ENCODE peak calls at places on chromosomes 3 and 15, in ten cellular contexts. One of them, this sample, is unnamed.

GRCh38 chr3:123449986-123450474 is 1.1 kb upstream of the ADCY5 start:
- DNase-seq in ovary: peak
- DNase-seq in fibroblast of lung: no peak
- DNase-seq in fibroblast of the aortic adventitia: no peak
- DNase-seq in AG10803: no peak
- DNase-seq in psoas muscle: peak
- DNase-seq in GM12864: no peak
- DNase-seq in fibroblast of mammary gland: no peak
- DNase-seq in HCT116: no peak
- DNase-seq in HFFc6: no peak
- DNase-seq in this sample: no peak

GRCh38 chr15:81312790-81313543 is 11.0 kb downstream of the STARD5 start:
- DNase-seq in HCT116: peak
- DNase-seq in psoas muscle: peak
- DNase-seq in ovary: peak
- DNase-seq in fibroblast of lung: peak
- DNase-seq in HFFc6: peak
- DNase-seq in fibroblast of the aortic adventitia: peak
- DNase-seq in GM12864: no peak
- DNase-seq in AG10803: peak
- DNase-seq in fibroblast of mammary gland: peak
- DNase-seq in this sample: peak

GRCh38 chr3:192794216-192794615 is 66.9 kb upstream of the FGF12 start:
- DNase-seq in ovary: no peak
- DNase-seq in HCT116: no peak
- DNase-seq in AG10803: no peak
- DNase-seq in psoas muscle: no peak
- DNase-seq in fibroblast of the aortic adventitia: no peak
- DNase-seq in fibroblast of lung: no peak
- DNase-seq in GM12864: no peak
- DNase-seq in fibroblast of mammary gland: no peak
- DNase-seq in HFFc6: no peak
- DNase-seq in this sample: no peak

GRCh38 chr3:140953028-140953960 is 11.7 kb downstream of the SLC25A36 start:
- DNase-seq in HFFc6: peak
- DNase-seq in psoas muscle: no peak
- DNase-seq in fibroblast of lung: peak
- DNase-seq in ovary: no peak
- DNase-seq in GM12864: no peak
- DNase-seq in fibroblast of the aortic adventitia: peak
- DNase-seq in HCT116: no peak
- DNase-seq in AG10803: peak
- DNase-seq in fibroblast of mammary gland: peak
- DNase-seq in this sample: no peak

GRCh38 chr15:57015897-57016296 is 97.5 kb downstream of the TCF12 start:
- DNase-seq in psoas muscle: no peak
- DNase-seq in ovary: no peak
- DNase-seq in fibroblast of mammary gland: no peak
- DNase-seq in AG10803: no peak
- DNase-seq in HCT116: no peak
- DNase-seq in HFFc6: no peak
- DNase-seq in fibroblast of lung: no peak
- DNase-seq in fibroblast of the aortic adventitia: no peak
- DNase-seq in GM12864: no peak
- DNase-seq in this sample: no peak

GRCh38 chr3:143731776-143732175 is 116.5 kb downstream of the SLC9A9 start:
- DNase-seq in psoas muscle: no peak
- DNase-seq in fibroblast of lung: no peak
- DNase-seq in fibroblast of mammary gland: peak
- DNase-seq in HFFc6: no peak
- DNase-seq in fibroblast of the aortic adventitia: no peak
- DNase-seq in ovary: no peak
- DNase-seq in GM12864: no peak
- DNase-seq in HCT116: no peak
- DNase-seq in AG10803: no peak
- DNase-seq in this sample: no peak

GRCh38 chr3:124115965-124116364 is 124.0 kb upstream of the ROPN1 start:
- DNase-seq in HCT116: no peak
- DNase-seq in ovary: no peak
- DNase-seq in HFFc6: peak
- DNase-seq in fibroblast of mammary gland: no peak
- DNase-seq in fibroblast of lung: no peak
- DNase-seq in GM12864: no peak
- DNase-seq in psoas muscle: no peak
- DNase-seq in fibroblast of the aortic adventitia: no peak
- DNase-seq in AG10803: peak
- DNase-seq in this sample: no peak

GRCh38 chr3:13497386-13497785 is 17.3 kb downstream of the HDAC11 start:
- DNase-seq in HCT116: no peak
- DNase-seq in psoas muscle: no peak
- DNase-seq in ovary: no peak
- DNase-seq in fibroblast of lung: no peak
- DNase-seq in AG10803: peak
- DNase-seq in fibroblast of the aortic adventitia: peak
- DNase-seq in GM12864: no peak
- DNase-seq in fibroblast of mammary gland: no peak
- DNase-seq in HFFc6: peak
- DNase-seq in this sample: no peak

GRCh38 chr3:66371432-66371831 is 129.4 kb downstream of the LRIG1 start:
- DNase-seq in HFFc6: no peak
- DNase-seq in fibroblast of lung: no peak
- DNase-seq in HCT116: no peak
- DNase-seq in GM12864: no peak
- DNase-seq in ovary: no peak
- DNase-seq in AG10803: no peak
- DNase-seq in fibroblast of mammary gland: no peak
- DNase-seq in psoas muscle: no peak
- DNase-seq in fibroblast of the aortic adventitia: no peak
- DNase-seq in this sample: no peak

GRCh38 chr3:66367979-66368378 is 132.8 kb downstream of the LRIG1 start:
- DNase-seq in AG10803: no peak
- DNase-seq in HCT116: no peak
- DNase-seq in ovary: no peak
- DNase-seq in psoas muscle: no peak
- DNase-seq in HFFc6: no peak
- DNase-seq in fibroblast of the aortic adventitia: no peak
- DNase-seq in fibroblast of lung: no peak
- DNase-seq in fibroblast of mammary gland: no peak
- DNase-seq in GM12864: no peak
- DNase-seq in this sample: no peak

GRCh38 chr3:66376568-66376967 is 124.3 kb downstream of the LRIG1 start:
- DNase-seq in AG10803: peak
- DNase-seq in HFFc6: peak
- DNase-seq in GM12864: no peak
- DNase-seq in fibroblast of mammary gland: peak
- DNase-seq in fibroblast of the aortic adventitia: peak
- DNase-seq in ovary: no peak
- DNase-seq in HCT116: peak
- DNase-seq in psoas muscle: no peak
- DNase-seq in fibroblast of lung: peak
- DNase-seq in this sample: peak

GRCh38 chr3:66370179-66370578 is 130.6 kb downstream of the LRIG1 start:
- DNase-seq in fibroblast of the aortic adventitia: no peak
- DNase-seq in HCT116: no peak
- DNase-seq in AG10803: no peak
- DNase-seq in fibroblast of lung: no peak
- DNase-seq in ovary: no peak
- DNase-seq in HFFc6: no peak
- DNase-seq in GM12864: no peak
- DNase-seq in fibroblast of mammary gland: no peak
- DNase-seq in psoas muscle: no peak
- DNase-seq in this sample: no peak

GRCh38 chr3:66372681-66373350 is 128.0 kb downstream of the LRIG1 start:
- DNase-seq in fibroblast of mammary gland: no peak
- DNase-seq in ovary: no peak
- DNase-seq in HCT116: no peak
- DNase-seq in AG10803: no peak
- DNase-seq in GM12864: no peak
- DNase-seq in HFFc6: no peak
- DNase-seq in fibroblast of lung: no peak
- DNase-seq in psoas muscle: no peak
- DNase-seq in fibroblast of the aortic adventitia: peak
- DNase-seq in this sample: no peak
- TF ChIP-seq CTCF in fibroblast of mammary gland: no peak
- TF ChIP-seq CTCF in ovary: no peak
- TF ChIP-seq CTCF in HCT116: no peak
- TF ChIP-seq CTCF in AG10803: peak
- TF ChIP-seq CTCF in GM12864: no peak
- TF ChIP-seq CTCF in HFFc6: peak
- TF ChIP-seq CTCF in fibroblast of lung: no peak
- TF ChIP-seq CTCF in psoas muscle: peak
- TF ChIP-seq CTCF in fibroblast of the aortic adventitia: peak
- TF ChIP-seq CTCF in this sample: peak

GRCh38 chr3:58857423-58857822 is 190.8 kb upstream of the FAM3D start:
- DNase-seq in HCT116: no peak
- DNase-seq in AG10803: no peak
- DNase-seq in fibroblast of mammary gland: no peak
- DNase-seq in fibroblast of the aortic adventitia: peak
- DNase-seq in GM12864: no peak
- DNase-seq in psoas muscle: no peak
- DNase-seq in HFFc6: no peak
- DNase-seq in fibroblast of lung: no peak
- DNase-seq in ovary: no peak
- DNase-seq in this sample: no peak

GRCh38 chr3:58861551-58861950 is 188.3 kb downstream of the CFAP20DC start:
- DNase-seq in GM12864: no peak
- DNase-seq in psoas muscle: no peak
- DNase-seq in AG10803: no peak
- DNase-seq in fibroblast of lung: no peak
- DNase-seq in ovary: no peak
- DNase-seq in fibroblast of mammary gland: no peak
- DNase-seq in HFFc6: no peak
- DNase-seq in HCT116: no peak
- DNase-seq in fibroblast of the aortic adventitia: no peak
- DNase-seq in this sample: no peak

DNA sequence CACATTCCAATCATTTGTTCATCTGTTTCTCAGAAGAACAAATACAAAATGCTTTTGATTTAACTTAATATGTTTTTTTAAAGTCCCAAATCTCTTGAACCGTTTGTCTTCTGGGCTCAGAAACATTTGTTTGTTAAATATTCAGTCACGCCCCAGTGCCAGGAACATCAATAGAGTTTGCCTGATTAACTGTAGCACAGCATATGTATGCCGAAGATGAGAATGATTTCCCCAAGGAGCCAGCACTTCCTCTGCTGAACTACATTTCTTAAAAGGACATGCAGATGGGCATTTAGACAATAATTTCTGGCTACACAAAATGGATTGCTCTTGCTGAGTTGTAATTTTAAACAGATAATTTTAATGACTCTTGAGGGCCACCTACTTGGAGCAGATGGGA is 191.6 kb upstream of the FAM3D start:
- DNase-seq in AG10803: no peak
- DNase-seq in GM12864: no peak
- DNase-seq in fibroblast of lung: no peak
- DNase-seq in fibroblast of mammary gland: no peak
- DNase-seq in HCT116: no peak
- DNase-seq in ovary: no peak
- DNase-seq in psoas muscle: no peak
- DNase-seq in fibroblast of the aortic adventitia: no peak
- DNase-seq in HFFc6: no peak
- DNase-seq in this sample: no peak
- TF ChIP-seq CTCF in AG10803: no peak
- TF ChIP-seq CTCF in GM12864: no peak
- TF ChIP-seq CTCF in fibroblast of lung: no peak
- TF ChIP-seq CTCF in fibroblast of mammary gland: no peak
- TF ChIP-seq CTCF in HCT116: no peak
- TF ChIP-seq CTCF in ovary: no peak
- TF ChIP-seq CTCF in psoas muscle: no peak
- TF ChIP-seq CTCF in fibroblast of the aortic adventitia: no peak
- TF ChIP-seq CTCF in HFFc6: no peak
- TF ChIP-seq CTCF in this sample: no peak

DNA sequence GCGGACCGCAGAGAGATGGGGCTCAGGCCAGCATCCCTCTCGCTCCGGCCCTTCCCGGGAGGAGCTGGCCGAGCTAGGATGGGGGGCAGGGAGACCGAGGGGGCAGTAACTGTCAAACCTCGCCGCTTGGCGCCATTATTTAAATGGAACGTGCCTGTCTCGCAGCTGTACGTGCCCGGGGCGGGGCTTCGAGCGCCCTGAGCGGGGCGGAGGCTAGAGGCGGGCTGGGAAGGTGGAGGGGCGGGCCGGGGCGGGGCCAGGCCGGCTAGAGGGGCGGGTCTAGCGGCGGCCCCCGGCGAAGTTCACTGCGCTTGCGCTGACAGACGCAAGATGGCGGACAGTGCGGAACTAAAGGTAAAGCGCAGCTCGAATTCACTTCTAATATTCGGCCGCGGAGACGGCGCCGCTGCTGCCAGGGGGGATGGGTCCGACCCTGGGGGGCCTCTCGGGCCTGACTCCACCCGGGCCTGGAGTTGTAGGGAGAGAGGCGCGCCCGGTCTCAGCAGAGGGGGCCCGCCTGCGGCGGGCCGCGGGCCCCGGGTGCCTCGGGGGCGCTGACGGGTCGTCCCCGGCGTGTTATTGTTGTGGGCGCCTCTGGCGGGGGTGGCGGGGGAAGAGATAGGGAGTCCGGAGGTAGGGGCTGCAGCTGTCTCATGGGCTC is at the start of gene PIAS1:
- DNase-seq in AG10803: peak
- DNase-seq in ovary: peak
- DNase-seq in fibroblast of the aortic adventitia: peak
- DNase-seq in psoas muscle: peak
- DNase-seq in fibroblast of lung: peak
- DNase-seq in fibroblast of mammary gland: peak
- DNase-seq in GM12864: peak
- DNase-seq in HCT116: peak
- DNase-seq in HFFc6: peak
- DNase-seq in this sample: peak
- TF ChIP-seq CTCF in AG10803: no peak
- TF ChIP-seq CTCF in ovary: no peak
- TF ChIP-seq CTCF in fibroblast of the aortic adventitia: no peak
- TF ChIP-seq CTCF in psoas muscle: no peak
- TF ChIP-seq CTCF in fibroblast of lung: no peak
- TF ChIP-seq CTCF in fibroblast of mammary gland: no peak
- TF ChIP-seq CTCF in GM12864: no peak
- TF ChIP-seq CTCF in HCT116: no peak
- TF ChIP-seq CTCF in HFFc6: peak
- TF ChIP-seq CTCF in this sample: no peak

DNA sequence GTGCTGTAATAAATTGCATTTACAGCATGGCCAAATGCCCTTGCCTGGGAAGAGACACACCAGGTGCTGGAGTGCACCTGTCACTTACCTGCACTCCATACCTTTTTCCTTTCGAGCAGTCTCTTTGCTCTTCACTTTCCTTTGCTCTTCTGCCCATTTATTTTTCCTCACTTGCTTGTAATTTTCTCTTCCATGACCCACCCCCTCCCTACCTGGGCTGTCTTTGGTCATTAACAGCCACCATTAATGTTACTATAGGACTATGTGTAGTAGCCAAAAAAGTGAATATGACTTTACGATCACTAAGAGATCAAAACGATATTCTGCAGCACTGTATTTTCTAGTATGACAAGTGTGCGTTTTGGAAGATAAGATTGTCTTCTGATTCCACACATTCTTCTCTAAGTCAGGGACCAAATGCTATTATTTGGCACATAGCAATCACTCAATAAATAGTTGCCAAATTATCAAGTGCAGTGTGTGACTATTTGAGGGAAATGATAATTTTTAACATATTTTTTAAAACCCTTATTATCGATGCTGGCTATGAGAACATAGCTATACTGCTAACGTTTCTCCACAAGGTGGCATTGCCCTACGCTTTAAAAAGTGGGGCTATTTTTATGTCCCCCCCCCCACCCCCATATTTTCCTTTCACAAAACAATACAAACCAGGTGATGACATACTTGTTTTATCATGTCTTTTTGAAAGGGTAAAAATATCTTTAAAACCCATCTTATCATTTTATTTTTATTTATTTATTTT is 114.4 kb downstream of the GHSR start:
- DNase-seq in HFFc6: no peak
- DNase-seq in fibroblast of lung: no peak
- DNase-seq in HCT116: no peak
- DNase-seq in fibroblast of the aortic adventitia: no peak
- DNase-seq in AG10803: no peak
- DNase-seq in ovary: no peak
- DNase-seq in psoas muscle: no peak
- DNase-seq in GM12864: no peak
- DNase-seq in fibroblast of mammary gland: no peak
- DNase-seq in this sample: no peak
- TF ChIP-seq CTCF in HFFc6: peak
- TF ChIP-seq CTCF in fibroblast of lung: no peak
- TF ChIP-seq CTCF in HCT116: peak
- TF ChIP-seq CTCF in fibroblast of the aortic adventitia: peak
- TF ChIP-seq CTCF in AG10803: no peak
- TF ChIP-seq CTCF in ovary: no peak
- TF ChIP-seq CTCF in psoas muscle: peak
- TF ChIP-seq CTCF in GM12864: no peak
- TF ChIP-seq CTCF in fibroblast of mammary gland: peak
- TF ChIP-seq CTCF in this sample: peak